ENCODE peak calls at places on chromosome 3, in four cellular contexts. V is H1, Z is K562, X is SK-N-SH. M is an unnamed sample.

GRCh38 chr3:65377637-65378036 is 661.1 kb downstream of the MAGI1 start:
- DNase-seq in V (no peak), X (no peak), Z (no peak), M (no peak)

GRCh38 chr3:42490243-42490642 is 12.2 kb upstream of the VIPR1 start:
- DNase-seq in V (peak), X (no peak), Z (no peak), M (no peak)

GRCh38 chr3:65030014-65030627 is 342.3 kb upstream of the ADAMTS9 start:
- DNase-seq in Z (no peak), X (no peak), V (no peak), M (no peak)

GRCh38 chr3:183151716-183152385 is 10.7 kb downstream of the LAMP3 start:
- DNase-seq in Z (no peak), X (no peak), V (no peak), M (no peak)

GRCh38 chr3:196169836-196170240 is 41.4 kb downstream of the ZDHHC19 start:
- DNase-seq in Z (no peak), V (no peak), X (no peak), M (no peak)

GRCh38 chr3:187777331-187778046 is 32.2 kb upstream of the BCL6 start:
- DNase-seq in Z (no peak), V (no peak), X (no peak), M (no peak)

GRCh38 chr3:69948246-69948862 is 51.2 kb upstream of the SAMMSON start:
- DNase-seq in X (peak), Z (peak), V (no peak), M (no peak)

GRCh38 chr3:12598890-12599289 is 42.0 kb downstream of the MKRN2 start:
- DNase-seq in Z (no peak), V (no peak), X (no peak), M (no peak)

GRCh38 chr3:39804951-39805350 is 4.5 kb upstream of the MYRIP start:
- DNase-seq in V (no peak), X (no peak), Z (no peak), M (no peak)

GRCh38 chr3:5187920-5188418 is 462 bp downstream of the EDEM1 start:
- DNase-seq in X (peak), V (peak), Z (peak), M (peak)

GRCh38 chr3:15496341-15496664 is 25.2 kb downstream of the COLQ start:
- DNase-seq in Z (no peak), V (no peak), X (no peak), M (no peak)

GRCh38 chr3:62044874-62045273 is 328.5 kb downstream of the FEZF2 start:
- DNase-seq in Z (no peak), V (no peak), X (no peak), M (no peak)

DNA sequence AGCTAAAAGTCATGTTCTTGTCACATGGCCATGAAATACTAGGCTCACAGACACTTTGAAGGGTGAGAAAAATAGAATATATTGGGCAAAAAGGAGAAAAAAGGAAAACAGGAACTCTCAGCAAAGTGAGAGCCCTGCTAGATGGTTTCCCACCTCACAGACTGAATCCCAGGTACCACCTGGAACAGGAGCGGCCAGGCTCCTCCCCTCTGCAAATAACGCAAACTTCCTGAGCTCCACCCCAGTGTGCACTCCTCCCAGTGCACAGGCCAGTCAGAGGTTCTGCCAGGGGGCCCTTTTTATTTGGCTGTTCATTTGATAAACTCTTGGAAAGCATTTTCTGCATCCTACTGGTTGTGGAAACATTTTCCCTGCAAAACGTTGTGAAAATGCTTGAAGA is 780.4 kb downstream of the TBL1XR1 start:
- DNase-seq in Z (no peak), X (no peak), V (no peak), M (no peak)
- TF ChIP-seq TEAD4 in Z (no peak), X (no peak), V (no peak), M (no peak)

GRCh38 chr3:189303584-189303983 is 131.8 kb downstream of the TPRG1 start:
- DNase-seq in Z (no peak), X (no peak), V (no peak), M (no peak)
- TF ChIP-seq TEAD4 in Z (no peak), X (no peak), V (no peak), M (no peak)

DNA sequence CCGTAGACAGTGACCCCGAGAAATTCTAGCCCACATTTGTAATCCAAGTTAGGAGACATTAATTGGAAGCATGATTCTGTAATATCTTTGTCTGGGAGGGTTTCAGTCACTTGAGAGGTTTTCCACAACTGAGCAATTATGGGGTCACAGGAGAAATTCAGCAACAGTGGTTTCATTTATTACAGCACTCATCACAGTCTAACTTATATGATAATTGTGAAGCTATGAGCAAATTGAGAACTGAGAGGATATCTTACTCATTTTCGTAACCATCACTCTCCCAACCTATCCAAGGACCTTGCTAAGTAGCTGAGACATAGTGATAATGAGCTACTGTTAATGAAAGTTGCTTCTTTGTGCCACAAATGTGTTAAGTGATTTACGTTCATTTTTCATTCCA is 328.5 kb upstream of the PPP2R3A start:
- DNase-seq in V (no peak), Z (no peak), X (no peak), M (no peak)
- TF ChIP-seq TEAD4 in V (no peak), Z (no peak), X (no peak), M (no peak)

GRCh38 chr3:59425371-59425770 is 375.5 kb upstream of the CFAP20DC start:
- DNase-seq in Z (no peak), V (no peak), X (no peak), M (no peak)
- TF ChIP-seq TEAD4 in Z (no peak), V (no peak), X (no peak), M (no peak)

GRCh38 chr3:106379251-106379750 is 510.5 kb upstream of the CBLB start:
- DNase-seq in V (no peak), X (no peak), Z (no peak), M (no peak)
- TF ChIP-seq TEAD4 in V (no peak), X (no peak), Z (no peak), M (no peak)

GRCh38 chr3:112984485-112984884 is 6.3 kb upstream of the GTPBP8 start:
- DNase-seq in V (no peak), Z (no peak), X (no peak), M (no peak)
- TF ChIP-seq TEAD4 in V (no peak), Z (no peak), X (no peak), M (no peak)

DNA sequence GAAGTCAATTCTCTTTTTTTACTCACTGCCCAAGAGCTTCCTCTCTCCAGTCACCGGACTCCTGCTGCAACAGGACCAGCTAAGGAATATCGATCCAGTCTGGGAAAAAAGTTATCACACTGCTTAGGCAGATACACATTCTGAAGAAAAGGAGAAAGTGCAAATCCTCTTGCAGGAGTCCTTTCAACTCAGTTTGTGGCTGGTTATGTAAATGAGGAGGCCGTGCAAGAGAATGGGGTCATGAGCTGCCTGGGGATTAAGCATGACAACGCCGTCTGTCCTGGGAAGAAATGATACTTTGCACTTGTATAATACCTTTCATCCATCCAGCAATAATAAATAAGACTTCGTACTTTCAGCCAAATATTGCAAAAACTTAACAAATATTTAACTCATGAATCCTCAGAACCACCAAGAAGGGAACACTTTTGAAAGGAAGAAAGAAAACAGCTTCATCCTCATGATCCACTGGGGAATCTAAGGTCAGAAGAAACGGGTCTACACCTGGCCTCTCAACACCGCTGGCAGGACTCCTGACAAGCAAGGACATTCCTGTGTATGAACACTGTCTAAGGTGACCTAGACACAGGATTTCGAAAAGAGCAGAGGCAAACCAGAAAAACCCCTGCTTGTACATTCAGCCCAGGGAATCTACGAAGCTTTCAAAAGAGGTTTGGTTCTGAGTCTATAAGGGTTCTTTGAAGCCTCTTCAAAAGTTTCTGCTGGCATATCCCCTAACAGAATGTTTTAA is 13.1 kb upstream of the WWTR1 start:
- DNase-seq in Z (no peak), X (no peak), V (no peak), M (no peak)
- TF ChIP-seq TEAD4 in Z (no peak), X (no peak), V (no peak), M (no peak)

GRCh38 chr3:177758131-177758530 is 560.8 kb upstream of the TBL1XR1 start:
- DNase-seq in X (no peak), V (no peak), Z (no peak), M (no peak)
- TF ChIP-seq TEAD4 in X (no peak), V (no peak), Z (no peak), M (no peak)

DNA sequence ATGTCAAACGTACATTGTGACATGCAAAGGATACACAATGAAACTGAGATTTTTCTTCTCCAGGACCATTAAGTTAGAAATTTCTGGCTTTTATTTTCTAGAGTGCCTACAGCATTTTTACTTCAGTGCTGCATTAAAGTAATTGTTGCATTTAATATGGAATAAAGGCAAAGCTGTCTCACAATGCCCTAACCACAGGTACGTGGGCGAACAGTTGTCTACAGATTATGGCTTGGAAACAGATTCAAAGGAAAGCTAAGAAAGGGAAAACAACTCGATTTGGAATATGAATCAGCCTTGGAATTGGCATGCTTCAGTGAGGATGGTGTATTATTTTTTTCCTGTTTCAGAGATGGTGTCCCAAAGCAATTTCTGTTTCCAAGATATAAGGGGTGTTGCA is 79.1 kb upstream of the TUSC7 start:
- DNase-seq in X (no peak), Z (no peak), V (no peak), M (no peak)
- TF ChIP-seq TEAD4 in X (no peak), Z (no peak), V (no peak), M (no peak)

M was measured in WTC11.